ENCODE peak calls at places on chromosome 2, in eight cellular contexts. M is H9; C is WTC11; Y is renal cortical epithelial cell; P is NCI-H1436; D is stimulated activated CD4-positive, alpha-beta T cell treated with anti-CD3 and anti-CD28 coated beads, Interleukin-12 subunit alpha, Interleukin-12 subunit beta, amount 100 ng/mL, for 24 hours; W is MM.1S; H is NCI-H748 treated with DMSO at 0.1 percent for 48 hours. F is an unnamed sample.

GRCh38 chr2:128396946-128397345 is 78.3 kb upstream of the HS6ST1 start:
- DNase-seq in C (no peak), P (no peak), M (no peak), H (no peak), W (no peak), D (no peak), Y (peak), F (no peak)

GRCh38 chr2:70258532-70258875 is 567 bp downstream of the PCYOX1 start:
- DNase-seq in W (peak), C (peak), M (no peak), Y (no peak), P (no peak), H (no peak), D (no peak), F (no peak)

GRCh38 chr2:74740395-74741075 is 86.5 kb downstream of the SEMA4F start:
- DNase-seq in W (no peak), H (no peak), D (no peak), C (no peak), Y (peak), P (peak), M (peak), F (peak)

GRCh38 chr2:88059979-88060906 is 4.7 kb upstream of the KRCC1 start:
- DNase-seq in C (peak), W (peak), Y (peak), M (no peak), P (peak), H (peak), D (no peak), F (peak)

GRCh38 chr2:79084495-79085135 is 3.2 kb downstream of the REG1B start:
- DNase-seq in D (no peak), P (no peak), Y (no peak), W (no peak), H (no peak), M (no peak), C (no peak), F (no peak)

GRCh38 chr2:183024701-183025100 is 13.6 kb downstream of the NCKAP1 start:
- DNase-seq in D (no peak), Y (no peak), H (no peak), M (no peak), C (no peak), P (no peak), W (no peak), F (no peak)

GRCh38 chr2:232286011-232286868 is 92.3 kb upstream of the ALPP start:
- DNase-seq in Y (no peak), D (no peak), C (no peak), P (no peak), M (no peak), W (no peak), H (no peak), F (no peak)

GRCh38 chr2:50535971-50536759 is 495.8 kb downstream of the NRXN1 start:
- DNase-seq in D (no peak), M (no peak), C (no peak), W (peak), Y (peak), P (peak), H (peak), F (no peak)

GRCh38 chr2:226635221-226635620 is 164.4 kb downstream of the IRS1 start:
- DNase-seq in W (no peak), Y (no peak), C (no peak), D (no peak), H (no peak), P (no peak), M (no peak), F (no peak)

GRCh38 chr2:6787376-6787775 is 78.3 kb downstream of the CMPK2 start:
- DNase-seq in M (no peak), P (no peak), C (no peak), Y (peak), D (no peak), W (no peak), H (no peak), F (no peak)

GRCh38 chr2:234548720-234549420 is 52.0 kb upstream of the ARL4C start:
- DNase-seq in D (no peak), Y (no peak), M (peak), C (peak), W (no peak), H (peak), P (peak), F (no peak)

GRCh38 chr2:64204006-64204632 is 59.9 kb upstream of the PELI1 start:
- DNase-seq in C (no peak), Y (peak), W (peak), H (no peak), M (peak), D (peak), P (no peak), F (no peak)

GRCh38 chr2:203786912-203787311 is 80.5 kb downstream of the CD28 start:
- DNase-seq in P (peak), M (no peak), W (no peak), Y (no peak), H (peak), C (no peak), D (no peak), F (peak)

GRCh38 chr2:202237787-202238233 is 587 bp downstream of the SUMO1 start:
- DNase-seq in P (no peak), W (peak), C (no peak), H (peak), D (peak), Y (peak), M (peak), F (no peak)

GRCh38 chr2:46382331-46383112 is 85.3 kb downstream of the EPAS1 start:
- DNase-seq in P (no peak), W (no peak), Y (no peak), M (peak), D (no peak), C (no peak), H (no peak), F (no peak)

F was measured in NCI-H774.